ENCODE peak calls at places on chromosomes 13 and 19, in four cellular contexts. Y is A549, N is HepG2, T is K562. J is an unnamed sample.

GRCh38 chr19:12065100-12065538 is 588 bp downstream of the ZNF844 start:
- DNase-seq in Y (no peak), N (no peak), T (no peak), J (peak; percentile 38)

GRCh38 chr19:54430306-54431254 is 15.3 kb downstream of the TTYH1 start:
- DNase-seq in Y (peak; percentile 66), N (no peak), T (peak; percentile 81), J (no peak)

GRCh38 chr13:30412351-30412750 is 9.9 kb upstream of the UBE2L5 start:
- DNase-seq in Y (no peak), N (no peak), T (no peak), J (no peak)

GRCh38 chr19:34578751-34579150 is 97.2 kb downstream of the WTIP start:
- DNase-seq in Y (no peak), N (no peak), T (no peak), J (no peak)

GRCh38 chr19:38105574-38105973 is 118.4 kb downstream of the DPF1 start:
- DNase-seq in Y (no peak), N (no peak), T (no peak), J (no peak)

GRCh38 chr19:38527466-38528136 is 90.2 kb downstream of the MAP4K1 start:
- DNase-seq in Y (peak; percentile 55), N (no peak), T (peak; percentile 76), J (no peak)

GRCh38 chr13:20709782-20710181 is 6.3 kb downstream of the IL17D start:
- DNase-seq in Y (no peak), N (no peak), T (no peak), J (no peak)

GRCh38 chr13:108610517-108610916 is 18.9 kb upstream of the MYO16 start:
- DNase-seq in Y (no peak), N (no peak), T (no peak), J (no peak)

GRCh38 chr13:20125129-20125782 is 35.6 kb downstream of the GJA3 start:
- DNase-seq in Y (no peak), N (no peak), T (no peak), J (peak; percentile 69)

GRCh38 chr13:57631607-57632275 is at the start of gene PCDH17:
- DNase-seq in Y (no peak), N (no peak), T (no peak), J (no peak)

GRCh38 chr13:75666646-75667351 is 30.7 kb downstream of the LMO7 start:
- DNase-seq in Y (no peak), N (no peak), T (no peak), J (peak; percentile 79)
- TF ChIP-seq RFX5 in Y (no peak), N (no peak), T (no peak), J (no peak)

GRCh38 chr19:32935629-32936028 is 36.1 kb downstream of the CEP89 start:
- DNase-seq in Y (no peak), N (no peak), T (no peak), J (no peak)
- TF ChIP-seq MAZ in Y (no peak), N (no peak), T (no peak), J (no peak)

GRCh38 chr13:42699922-42700321 is 81.5 kb upstream of the FAM216B start:
- DNase-seq in Y (no peak), N (no peak), T (no peak), J (no peak)

GRCh38 chr13:42696191-42696590 is 85.2 kb upstream of the FAM216B start:
- DNase-seq in Y (no peak), N (no peak), T (no peak), J (peak; percentile 80)
- TF ChIP-seq RFX5 in Y (no peak), N (no peak), T (no peak), J (no peak)

GRCh38 chr19:48813123-48813911 is 2.5 kb upstream of the BCAT2 start:
- DNase-seq in Y (no peak), N (peak; percentile 43), T (peak; percentile 62), J (no peak)
- TF ChIP-seq MAZ in Y (no peak), N (no peak), T (no peak), J (no peak)

GRCh38 chr13:41960195-41960699 is 662 bp downstream of the VWA8 start:
- DNase-seq in Y (no peak), N (peak; percentile 46), T (peak; percentile 26), J (peak; percentile 29)
- TF ChIP-seq RFX5 in Y (no peak), N (no peak), T (no peak), J (no peak)

GRCh38 chr19:10424011-10424637 is 3.8 kb downstream of the PDE4A start:
- DNase-seq in Y (peak; percentile 82), N (peak; percentile 58), T (peak; percentile 88), J (peak; percentile 68)
- TF ChIP-seq MAZ in Y (no peak), N (peak; percentile 56), T (peak; percentile 88), J (peak; percentile 66)

GRCh38 chr19:47013041-47013517 is 6.6 kb upstream of the NPAS1 start:
- DNase-seq in Y (peak; percentile 83), N (peak; percentile 56), T (peak; percentile 81), J (peak; percentile 51)
- TF ChIP-seq RFX5 in Y (no peak), N (no peak), T (no peak), J (no peak)